ENCODE peak calls at places on chromosomes 2 and 18, in six cellular contexts. One of them, this sample, is unnamed.

GRCh38 chr2:241636182-241636982 is 576 bp downstream of the THAP4 start:
- DNase-seq in amygdala: peak; percentile 43
- DNase-seq in small intestine: peak; percentile 63
- DNase-seq in memory B cell: peak; percentile 45
- DNase-seq in ACHN: peak; percentile 52
- DNase-seq in keratinocyte: no peak
- DNase-seq in this sample: peak; percentile 25

GRCh38 chr18:62281684-62282083 is 43.4 kb upstream of the TNFRSF11A start:
- DNase-seq in amygdala: no peak
- DNase-seq in small intestine: no peak
- DNase-seq in memory B cell: no peak
- DNase-seq in ACHN: no peak
- DNase-seq in keratinocyte: peak; percentile 61
- DNase-seq in this sample: no peak

GRCh38 chr2:219369447-219369861 is 18.3 kb downstream of the DNPEP start:
- DNase-seq in amygdala: no peak
- DNase-seq in small intestine: peak; percentile 40
- DNase-seq in memory B cell: no peak
- DNase-seq in ACHN: no peak
- DNase-seq in keratinocyte: no peak
- DNase-seq in this sample: no peak

GRCh38 chr2:127612111-127612822 is 33.7 kb upstream of the GPR17 start:
- DNase-seq in amygdala: no peak
- DNase-seq in small intestine: no peak
- DNase-seq in memory B cell: no peak
- DNase-seq in ACHN: no peak
- DNase-seq in keratinocyte: no peak
- DNase-seq in this sample: no peak

GRCh38 chr2:174108579-174108978 is 139.8 kb downstream of the OLA1 start:
- DNase-seq in amygdala: no peak
- DNase-seq in small intestine: no peak
- DNase-seq in memory B cell: no peak
- DNase-seq in ACHN: no peak
- DNase-seq in keratinocyte: no peak
- DNase-seq in this sample: no peak

GRCh38 chr2:99707592-99707991 is 217.8 kb upstream of the REV1 start:
- DNase-seq in amygdala: no peak
- DNase-seq in small intestine: no peak
- DNase-seq in memory B cell: no peak
- DNase-seq in ACHN: no peak
- DNase-seq in keratinocyte: no peak
- DNase-seq in this sample: no peak

GRCh38 chr2:166239548-166239947 is 111.7 kb upstream of the SCN1A start:
- DNase-seq in amygdala: no peak
- DNase-seq in small intestine: no peak
- DNase-seq in memory B cell: no peak
- DNase-seq in ACHN: peak; percentile 76
- DNase-seq in keratinocyte: no peak
- DNase-seq in this sample: no peak

GRCh38 chr2:215540646-215541045 is 104.8 kb upstream of the FN1 start:
- DNase-seq in amygdala: no peak
- DNase-seq in small intestine: no peak
- DNase-seq in memory B cell: no peak
- DNase-seq in ACHN: no peak
- DNase-seq in keratinocyte: no peak
- DNase-seq in this sample: no peak

GRCh38 chr18:45449761-45450227 is 165.5 kb upstream of the SLC14A2 start:
- DNase-seq in amygdala: no peak
- DNase-seq in small intestine: peak; percentile 31
- DNase-seq in memory B cell: no peak
- DNase-seq in ACHN: no peak
- DNase-seq in keratinocyte: no peak
- DNase-seq in this sample: peak; percentile 70

GRCh38 chr2:195659114-195659513 is 2.1 kb downstream of the SLC39A10 start:
- DNase-seq in amygdala: no peak
- DNase-seq in small intestine: peak; percentile 25
- DNase-seq in memory B cell: no peak
- DNase-seq in ACHN: no peak
- DNase-seq in keratinocyte: no peak
- DNase-seq in this sample: no peak

GRCh38 chr2:121707344-121707919 is 29.2 kb downstream of the NIFK start:
- DNase-seq in amygdala: no peak
- DNase-seq in small intestine: peak; percentile 75
- DNase-seq in memory B cell: no peak
- DNase-seq in ACHN: peak; percentile 77
- DNase-seq in keratinocyte: no peak
- DNase-seq in this sample: no peak

GRCh38 chr18:50080932-50081560 is 113.9 kb downstream of the MYO5B start:
- DNase-seq in amygdala: no peak
- DNase-seq in small intestine: no peak
- DNase-seq in memory B cell: no peak
- DNase-seq in ACHN: no peak
- DNase-seq in keratinocyte: no peak
- DNase-seq in this sample: no peak

GRCh38 chr18:2337552-2338141 is 233.7 kb downstream of the METTL4 start:
- DNase-seq in amygdala: no peak
- DNase-seq in small intestine: peak; percentile 34
- DNase-seq in memory B cell: peak; percentile 34
- DNase-seq in ACHN: peak; percentile 45
- DNase-seq in keratinocyte: no peak
- DNase-seq in this sample: no peak

GRCh38 chr2:122019729-122020128 is 264.3 kb downstream of the TSN start:
- DNase-seq in amygdala: no peak
- DNase-seq in small intestine: peak; percentile 19
- DNase-seq in memory B cell: no peak
- DNase-seq in ACHN: peak; percentile 9
- DNase-seq in keratinocyte: no peak
- DNase-seq in this sample: no peak

GRCh38 chr2:197071213-197071612 is 144.7 kb upstream of the PGAP1 start:
- DNase-seq in amygdala: no peak
- DNase-seq in small intestine: no peak
- DNase-seq in memory B cell: no peak
- DNase-seq in ACHN: no peak
- DNase-seq in keratinocyte: no peak
- DNase-seq in this sample: no peak

GRCh38 chr18:40676676-40677075 is 1278.4 kb upstream of the PIK3C3 start:
- DNase-seq in amygdala: no peak
- DNase-seq in small intestine: no peak
- DNase-seq in memory B cell: no peak
- DNase-seq in ACHN: no peak
- DNase-seq in keratinocyte: no peak
- DNase-seq in this sample: no peak

GRCh38 chr2:70369082-70369481 is 67.2 kb upstream of the FAM136A start:
- DNase-seq in amygdala: no peak
- DNase-seq in small intestine: no peak
- DNase-seq in memory B cell: no peak
- DNase-seq in ACHN: no peak
- DNase-seq in keratinocyte: no peak
- DNase-seq in this sample: no peak

GRCh38 chr2:221517362-221518121 is 54.6 kb downstream of the EPHA4 start:
- DNase-seq in amygdala: no peak
- DNase-seq in small intestine: peak; percentile 13
- DNase-seq in memory B cell: peak; percentile 35
- DNase-seq in ACHN: peak; percentile 25
- DNase-seq in keratinocyte: no peak
- DNase-seq in this sample: no peak

GRCh38 chr18:44943201-44943881 is 262.7 kb downstream of the SETBP1 start:
- DNase-seq in amygdala: no peak
- DNase-seq in small intestine: no peak
- DNase-seq in memory B cell: no peak
- DNase-seq in ACHN: peak; percentile 49
- DNase-seq in keratinocyte: no peak
- DNase-seq in this sample: no peak

GRCh38 chr18:48155856-48156255 is 225.4 kb upstream of the SMAD2 start:
- DNase-seq in amygdala: no peak
- DNase-seq in small intestine: no peak
- DNase-seq in memory B cell: no peak
- DNase-seq in ACHN: no peak
- DNase-seq in keratinocyte: no peak
- DNase-seq in this sample: no peak

GRCh38 chr2:126409850-126410249 is 246.1 kb upstream of the GYPC start:
- DNase-seq in amygdala: no peak
- DNase-seq in small intestine: peak; percentile 14
- DNase-seq in memory B cell: no peak
- DNase-seq in ACHN: no peak
- DNase-seq in keratinocyte: no peak
- DNase-seq in this sample: no peak

GRCh38 chr2:224369028-224369632 is 32.8 kb downstream of the FAM124B start:
- DNase-seq in amygdala: no peak
- DNase-seq in small intestine: peak; percentile 48
- DNase-seq in memory B cell: no peak
- DNase-seq in ACHN: peak; percentile 57
- DNase-seq in keratinocyte: no peak
- DNase-seq in this sample: peak; percentile 24

GRCh38 chr2:23617167-23617787 is 232.3 kb downstream of the KLHL29 start:
- DNase-seq in amygdala: no peak
- DNase-seq in small intestine: no peak
- DNase-seq in memory B cell: no peak
- DNase-seq in ACHN: no peak
- DNase-seq in keratinocyte: no peak
- DNase-seq in this sample: no peak

GRCh38 chr2:167192833-167193232 is 304.6 kb downstream of the XIRP2 start:
- DNase-seq in amygdala: no peak
- DNase-seq in small intestine: no peak
- DNase-seq in memory B cell: no peak
- DNase-seq in ACHN: no peak
- DNase-seq in keratinocyte: no peak
- DNase-seq in this sample: no peak

GRCh38 chr2:27638709-27639108 is 9.9 kb downstream of the GPN1 start:
- DNase-seq in amygdala: no peak
- DNase-seq in small intestine: no peak
- DNase-seq in memory B cell: no peak
- DNase-seq in ACHN: no peak
- DNase-seq in keratinocyte: peak; percentile 53
- DNase-seq in this sample: no peak

GRCh38 chr18:35581555-35582309 is at the start of gene GALNT1:
- DNase-seq in amygdala: peak; percentile 4
- DNase-seq in small intestine: peak; percentile 20
- DNase-seq in memory B cell: peak; percentile 39
- DNase-seq in ACHN: peak; percentile 17
- DNase-seq in keratinocyte: no peak
- DNase-seq in this sample: peak; percentile 53

GRCh38 chr2:138329591-138329990 is 172.0 kb upstream of the SPOPL start:
- DNase-seq in amygdala: no peak
- DNase-seq in small intestine: no peak
- DNase-seq in memory B cell: no peak
- DNase-seq in ACHN: no peak
- DNase-seq in keratinocyte: no peak
- DNase-seq in this sample: no peak

GRCh38 chr2:127118038-127118437 is 11.1 kb upstream of the BIN1 start:
- DNase-seq in amygdala: no peak
- DNase-seq in small intestine: no peak
- DNase-seq in memory B cell: no peak
- DNase-seq in ACHN: no peak
- DNase-seq in keratinocyte: no peak
- DNase-seq in this sample: no peak

GRCh38 chr2:173589604-173590277 is 235.1 kb downstream of the CDCA7 start:
- DNase-seq in amygdala: no peak
- DNase-seq in small intestine: no peak
- DNase-seq in memory B cell: no peak
- DNase-seq in ACHN: peak; percentile 36
- DNase-seq in keratinocyte: peak; percentile 50
- DNase-seq in this sample: no peak

GRCh38 chr2:62456721-62457539 is 49.1 kb downstream of the TMEM17 start:
- DNase-seq in amygdala: peak; percentile 50
- DNase-seq in small intestine: peak; percentile 60
- DNase-seq in memory B cell: peak; percentile 82
- DNase-seq in ACHN: peak; percentile 74
- DNase-seq in keratinocyte: peak; percentile 57
- DNase-seq in this sample: peak; percentile 86